ENCODE peak calls at places on chromosomes 7 and 10, in seven cellular contexts. One of them, this sample, is unnamed.

GRCh38 chr10:123637326-123637880 is 28.8 kb upstream of the GPR26 start:
- DNase-seq in stomach: no peak
- DNase-seq in body of pancreas: no peak
- DNase-seq in nephron progenitor cell: no peak
- DNase-seq in AG04449: no peak
- DNase-seq in neural progenitor cell: no peak
- DNase-seq in PC-3: peak
- DNase-seq in this sample: no peak

GRCh38 chr10:4061441-4061951 is 276.5 kb upstream of the KLF6 start:
- DNase-seq in stomach: no peak
- DNase-seq in nephron progenitor cell: no peak
- DNase-seq in PC-3: no peak
- DNase-seq in AG04449: no peak
- DNase-seq in body of pancreas: no peak
- DNase-seq in neural progenitor cell: no peak
- DNase-seq in this sample: no peak

GRCh38 chr7:114343949-114344708 is 70.5 kb upstream of the FOXP2 start:
- DNase-seq in nephron progenitor cell: no peak
- DNase-seq in neural progenitor cell: no peak
- DNase-seq in PC-3: no peak
- DNase-seq in AG04449: no peak
- DNase-seq in body of pancreas: no peak
- DNase-seq in stomach: no peak
- DNase-seq in this sample: no peak

GRCh38 chr7:158742065-158742821 is 37.6 kb upstream of the NCAPG2 start:
- DNase-seq in nephron progenitor cell: no peak
- DNase-seq in neural progenitor cell: no peak
- DNase-seq in body of pancreas: no peak
- DNase-seq in stomach: no peak
- DNase-seq in PC-3: no peak
- DNase-seq in AG04449: no peak
- DNase-seq in this sample: no peak

GRCh38 chr10:43292745-43293676 is 26.1 kb upstream of the RASGEF1A start:
- DNase-seq in AG04449: no peak
- DNase-seq in stomach: peak
- DNase-seq in body of pancreas: peak
- DNase-seq in nephron progenitor cell: peak
- DNase-seq in neural progenitor cell: peak
- DNase-seq in PC-3: peak
- DNase-seq in this sample: peak

GRCh38 chr7:50362712-50363282 is 58.3 kb downstream of the IKZF1 start:
- DNase-seq in neural progenitor cell: no peak
- DNase-seq in stomach: no peak
- DNase-seq in AG04449: no peak
- DNase-seq in PC-3: no peak
- DNase-seq in body of pancreas: no peak
- DNase-seq in nephron progenitor cell: no peak
- DNase-seq in this sample: no peak

GRCh38 chr7:47622946-47623640 is 41.2 kb upstream of the TNS3 start:
- DNase-seq in AG04449: peak
- DNase-seq in nephron progenitor cell: no peak
- DNase-seq in stomach: no peak
- DNase-seq in PC-3: peak
- DNase-seq in neural progenitor cell: no peak
- DNase-seq in body of pancreas: peak
- DNase-seq in this sample: no peak

GRCh38 chr7:29329686-29330085 is 135.1 kb downstream of the CHN2 start:
- DNase-seq in nephron progenitor cell: no peak
- DNase-seq in body of pancreas: no peak
- DNase-seq in AG04449: no peak
- DNase-seq in stomach: no peak
- DNase-seq in neural progenitor cell: no peak
- DNase-seq in PC-3: no peak
- DNase-seq in this sample: no peak

GRCh38 chr7:96084880-96085551 is 236.9 kb downstream of the SLC25A13 start:
- DNase-seq in AG04449: no peak
- DNase-seq in PC-3: peak
- DNase-seq in stomach: no peak
- DNase-seq in body of pancreas: no peak
- DNase-seq in neural progenitor cell: no peak
- DNase-seq in nephron progenitor cell: no peak
- DNase-seq in this sample: no peak

GRCh38 chr7:15828881-15829280 is 142.4 kb upstream of the MEOX2 start:
- DNase-seq in AG04449: no peak
- DNase-seq in stomach: no peak
- DNase-seq in nephron progenitor cell: no peak
- DNase-seq in PC-3: no peak
- DNase-seq in body of pancreas: no peak
- DNase-seq in neural progenitor cell: no peak
- DNase-seq in this sample: no peak

GRCh38 chr10:99612167-99612831 is 7.9 kb downstream of the SLC25A28 start:
- DNase-seq in nephron progenitor cell: peak
- DNase-seq in stomach: no peak
- DNase-seq in AG04449: no peak
- DNase-seq in body of pancreas: peak
- DNase-seq in neural progenitor cell: peak
- DNase-seq in PC-3: peak
- DNase-seq in this sample: peak

GRCh38 chr10:96360331-96360730 is 1.5 kb upstream of the OPALIN start:
- DNase-seq in body of pancreas: no peak
- DNase-seq in neural progenitor cell: no peak
- DNase-seq in AG04449: no peak
- DNase-seq in PC-3: no peak
- DNase-seq in stomach: no peak
- DNase-seq in nephron progenitor cell: no peak
- DNase-seq in this sample: no peak

GRCh38 chr7:68321076-68321639 is 1277.1 kb upstream of the AUTS2 start:
- DNase-seq in nephron progenitor cell: no peak
- DNase-seq in PC-3: peak
- DNase-seq in stomach: peak
- DNase-seq in neural progenitor cell: peak
- DNase-seq in AG04449: no peak
- DNase-seq in body of pancreas: peak
- DNase-seq in this sample: peak

GRCh38 chr10:112215342-112215774 is 31.8 kb upstream of the GPAM start:
- DNase-seq in PC-3: no peak
- DNase-seq in body of pancreas: no peak
- DNase-seq in neural progenitor cell: no peak
- DNase-seq in nephron progenitor cell: no peak
- DNase-seq in AG04449: no peak
- DNase-seq in stomach: peak
- DNase-seq in this sample: no peak

GRCh38 chr10:112213098-112213823 is 29.7 kb upstream of the GPAM start:
- DNase-seq in neural progenitor cell: no peak
- DNase-seq in body of pancreas: no peak
- DNase-seq in PC-3: no peak
- DNase-seq in nephron progenitor cell: no peak
- DNase-seq in stomach: no peak
- DNase-seq in AG04449: no peak
- DNase-seq in this sample: no peak

GRCh38 chr10:112214335-112214941 is 30.9 kb upstream of the GPAM start:
- DNase-seq in stomach: no peak
- DNase-seq in PC-3: no peak
- DNase-seq in neural progenitor cell: no peak
- DNase-seq in body of pancreas: no peak
- DNase-seq in nephron progenitor cell: no peak
- DNase-seq in AG04449: no peak
- DNase-seq in this sample: peak

GRCh38 chr10:112216151-112216550 is 32.6 kb upstream of the GPAM start:
- DNase-seq in neural progenitor cell: no peak
- DNase-seq in nephron progenitor cell: no peak
- DNase-seq in stomach: no peak
- DNase-seq in PC-3: no peak
- DNase-seq in body of pancreas: no peak
- DNase-seq in AG04449: no peak
- DNase-seq in this sample: no peak

DNA sequence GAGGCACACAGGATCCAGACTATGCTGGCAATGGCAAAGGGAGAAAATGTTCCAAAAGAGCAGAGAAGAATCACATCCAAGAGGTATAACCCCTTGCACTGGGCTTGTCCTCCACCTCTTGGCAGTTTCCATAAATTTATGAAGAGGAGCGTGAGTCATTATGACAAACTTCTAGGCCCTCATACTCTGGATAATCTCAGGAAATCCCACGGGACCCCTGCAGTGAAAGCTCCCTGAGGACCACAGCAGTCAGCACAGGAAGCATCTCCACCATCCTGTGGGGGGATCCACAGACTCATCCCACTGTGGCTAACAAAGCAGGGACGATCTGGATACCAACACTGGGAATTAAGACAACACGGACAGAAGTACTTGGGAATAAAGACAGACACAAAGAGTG is 30.3 kb upstream of the GPAM start:
- DNase-seq in PC-3: no peak
- DNase-seq in stomach: no peak
- DNase-seq in nephron progenitor cell: no peak
- DNase-seq in body of pancreas: no peak
- DNase-seq in AG04449: no peak
- DNase-seq in neural progenitor cell: no peak
- DNase-seq in this sample: no peak
- TF ChIP-seq CTCF in PC-3: no peak
- TF ChIP-seq CTCF in stomach: no peak
- TF ChIP-seq CTCF in nephron progenitor cell: no peak
- TF ChIP-seq CTCF in body of pancreas: no peak
- TF ChIP-seq CTCF in AG04449: no peak
- TF ChIP-seq CTCF in neural progenitor cell: no peak
- TF ChIP-seq CTCF in this sample: no peak

DNA sequence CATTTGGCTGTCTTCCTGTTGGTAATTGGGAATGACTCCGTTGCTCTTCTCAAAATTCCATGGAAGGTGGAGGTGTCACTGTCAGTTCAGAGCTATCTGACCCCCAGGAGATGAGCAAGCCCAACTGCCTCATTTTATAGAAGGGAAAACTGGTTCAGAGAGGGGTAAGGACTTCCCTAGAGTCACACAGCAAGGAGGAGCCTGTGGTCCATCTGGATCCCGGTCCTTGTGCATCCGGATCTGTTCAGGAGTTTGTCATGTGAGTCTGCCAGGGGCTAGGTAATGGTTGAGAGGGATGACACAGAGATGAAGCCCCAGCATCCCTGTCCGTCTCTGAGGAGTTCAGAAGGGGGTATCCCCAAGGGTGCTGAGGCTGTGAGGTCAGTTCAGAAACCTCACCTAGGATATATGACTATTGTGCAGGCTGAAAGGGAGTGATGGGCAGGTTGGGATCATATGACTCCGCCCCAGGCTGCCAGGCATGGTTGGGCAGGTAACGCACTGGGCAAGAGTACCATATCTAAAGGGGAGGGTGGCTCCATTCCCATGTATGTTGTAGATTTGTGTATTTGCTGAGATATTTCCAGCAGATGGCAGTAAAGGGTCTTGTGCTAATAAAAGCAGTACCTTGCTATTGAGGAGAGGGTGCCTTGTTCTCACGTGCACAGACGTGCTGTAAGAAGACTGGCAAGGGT is 16.0 kb upstream of the SLC29A3 start:
- DNase-seq in body of pancreas: no peak
- DNase-seq in neural progenitor cell: peak
- DNase-seq in nephron progenitor cell: no peak
- DNase-seq in PC-3: peak
- DNase-seq in stomach: no peak
- DNase-seq in AG04449: peak
- DNase-seq in this sample: peak
- TF ChIP-seq CTCF in body of pancreas: peak
- TF ChIP-seq CTCF in neural progenitor cell: peak
- TF ChIP-seq CTCF in nephron progenitor cell: peak
- TF ChIP-seq CTCF in PC-3: peak
- TF ChIP-seq CTCF in stomach: peak
- TF ChIP-seq CTCF in AG04449: peak
- TF ChIP-seq CTCF in this sample: peak

DNA sequence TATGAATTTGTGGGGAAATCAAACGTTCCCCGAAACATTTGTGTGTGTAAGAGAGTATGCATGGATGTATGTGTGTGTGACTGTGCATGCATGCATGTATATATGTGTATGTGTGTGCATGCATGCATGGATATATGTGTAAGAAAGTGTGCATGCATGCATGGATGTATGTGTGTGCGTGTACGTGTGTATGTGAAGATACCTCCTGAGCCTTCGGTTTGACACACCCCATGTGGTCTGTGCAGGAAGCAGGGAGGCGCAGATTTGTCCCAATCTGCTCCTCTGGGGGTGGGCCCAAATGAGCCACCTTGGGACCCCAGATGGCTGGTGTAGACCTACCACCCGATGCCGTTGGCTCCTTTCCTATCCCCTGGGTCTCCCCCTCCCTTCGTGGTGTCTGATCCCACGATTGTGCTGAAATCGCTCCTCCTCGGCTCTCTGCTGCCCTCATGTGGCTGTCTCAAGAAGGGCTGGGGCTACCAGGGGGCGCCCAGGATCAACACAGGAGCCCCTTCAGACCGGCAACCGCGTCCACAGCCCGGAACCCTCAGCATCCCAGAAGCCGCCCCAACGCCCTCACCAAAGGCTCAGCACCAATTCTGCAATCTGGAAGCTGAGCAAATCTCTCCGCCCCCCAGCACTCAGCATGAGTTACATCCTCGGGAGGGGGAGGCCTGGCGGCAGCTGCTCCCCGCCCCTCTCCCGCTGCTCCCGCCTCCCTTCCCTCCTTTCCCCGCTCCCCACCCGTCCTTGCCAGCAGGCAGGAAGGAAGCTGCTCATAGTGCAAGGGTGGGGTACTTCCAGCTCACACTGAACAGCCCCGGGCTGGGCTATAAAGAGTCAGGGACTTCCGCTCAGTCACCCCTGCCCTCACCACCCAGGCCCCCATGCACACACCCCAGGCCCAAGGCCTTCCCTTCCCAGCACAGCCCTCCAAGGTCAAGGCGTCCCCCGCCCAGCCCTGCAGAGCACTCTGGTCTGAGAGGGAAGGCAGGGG is 2.3 kb upstream of the NOS3 start:
- DNase-seq in PC-3: peak
- DNase-seq in stomach: no peak
- DNase-seq in AG04449: no peak
- DNase-seq in nephron progenitor cell: peak
- DNase-seq in neural progenitor cell: peak
- DNase-seq in body of pancreas: no peak
- DNase-seq in this sample: peak
- TF ChIP-seq CTCF in PC-3: peak
- TF ChIP-seq CTCF in stomach: peak
- TF ChIP-seq CTCF in AG04449: peak
- TF ChIP-seq CTCF in nephron progenitor cell: peak
- TF ChIP-seq CTCF in neural progenitor cell: peak
- TF ChIP-seq CTCF in body of pancreas: peak
- TF ChIP-seq CTCF in this sample: peak

DNA sequence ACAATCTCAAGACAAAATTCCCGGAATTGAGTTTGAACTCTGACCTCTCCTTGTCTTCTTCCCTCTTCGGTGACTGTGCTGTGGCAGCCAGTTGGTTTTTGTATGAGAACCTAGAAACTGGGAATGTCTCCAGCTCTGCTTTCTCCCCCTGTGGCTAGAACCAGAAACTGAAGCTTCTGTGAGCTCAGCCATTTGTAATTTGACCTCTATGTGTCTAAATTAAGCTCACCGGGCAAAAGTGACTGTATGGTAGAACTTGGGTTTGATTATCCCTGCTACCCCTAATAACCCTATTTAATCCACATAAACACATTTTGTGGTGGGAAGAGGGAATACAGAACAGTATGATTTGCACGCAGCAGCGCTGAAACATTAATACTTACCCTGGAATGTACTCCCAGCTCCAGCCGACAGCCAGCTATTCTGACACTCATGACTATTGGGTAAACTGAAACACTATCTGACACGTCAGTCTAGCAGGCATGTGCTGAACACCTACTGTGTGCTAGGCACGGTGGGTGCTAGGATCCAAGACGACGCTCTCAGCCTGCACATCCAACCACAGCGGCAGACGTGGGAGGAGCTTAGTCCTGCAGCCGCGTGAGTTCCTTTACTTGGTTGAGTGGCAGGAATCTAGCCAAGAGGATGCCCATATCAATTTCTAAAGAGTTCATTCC is 324.8 kb downstream of the SFMBT2 start:
- DNase-seq in AG04449: peak
- DNase-seq in PC-3: no peak
- DNase-seq in neural progenitor cell: peak
- DNase-seq in stomach: no peak
- DNase-seq in body of pancreas: no peak
- DNase-seq in nephron progenitor cell: peak
- DNase-seq in this sample: no peak
- TF ChIP-seq CTCF in AG04449: no peak
- TF ChIP-seq CTCF in PC-3: no peak
- TF ChIP-seq CTCF in neural progenitor cell: peak
- TF ChIP-seq CTCF in stomach: no peak
- TF ChIP-seq CTCF in body of pancreas: no peak
- TF ChIP-seq CTCF in nephron progenitor cell: no peak
- TF ChIP-seq CTCF in this sample: no peak